ENCODE peak calls at places on chromosomes 5 and 9, in nine cellular contexts. M, A, X, Q, C, G, O, W and R are unnamed samples.

GRCh38 chr5:135715267-135716050 is 119.0 kb upstream of the SLC25A48 start:
- DNase-seq in M (no peak), A (no peak), X (no peak), Q (no peak), C (no peak), G (no peak), O (no peak), W (no peak), R (no peak)

GRCh38 chr9:133475292-133475941 is 3.5 kb downstream of the SLC2A6 start:
- DNase-seq in M (no peak), A (no peak), X (no peak), Q (no peak), C (no peak), G (no peak), O (no peak), W (no peak), R (no peak)

GRCh38 chr5:152271420-152271819 is 133.7 kb downstream of the NMUR2 start:
- DNase-seq in M (peak), A (peak), X (no peak), Q (no peak), C (no peak), G (peak), O (no peak), W (no peak), R (no peak)

GRCh38 chr5:66041612-66042011 is 102.5 kb upstream of the SREK1 start:
- DNase-seq in M (no peak), A (no peak), X (no peak), Q (no peak), C (no peak), G (no peak), O (peak), W (no peak), R (no peak)

GRCh38 chr5:172713113-172713808 is 57.7 kb downstream of the DUSP1 start:
- DNase-seq in M (peak), A (peak), X (peak), Q (peak), C (no peak), G (peak), O (no peak), W (peak), R (peak)

GRCh38 chr5:90506221-90506620 is 23.2 kb downstream of the LYSMD3 start:
- DNase-seq in M (no peak), A (no peak), X (no peak), Q (no peak), C (no peak), G (no peak), O (no peak), W (no peak), R (no peak)

GRCh38 chr9:6915635-6916034 is 157.9 kb downstream of the KDM4C start:
- DNase-seq in M (no peak), A (no peak), X (no peak), Q (no peak), C (no peak), G (no peak), O (no peak), W (no peak), R (no peak)

GRCh38 chr5:96067902-96068614 is 106.4 kb upstream of the ELL2 start:
- DNase-seq in M (peak), A (peak), X (no peak), Q (no peak), C (no peak), G (no peak), O (peak), W (peak), R (no peak)

GRCh38 chr9:117546894-117547293 is 132.0 kb upstream of the ASTN2 start:
- DNase-seq in M (peak), A (no peak), X (no peak), Q (no peak), C (no peak), G (peak), O (no peak), W (peak), R (no peak)

GRCh38 chr9:84953797-84954695 is 284.5 kb downstream of the NTRK2 start:
- DNase-seq in M (peak), A (peak), X (peak), Q (peak), C (peak), G (peak), O (peak), W (peak), R (peak)

GRCh38 chr9:20872340-20872977 is 159.0 kb downstream of the HACD4 start:
- DNase-seq in M (no peak), A (no peak), X (no peak), Q (no peak), C (no peak), G (no peak), O (peak), W (no peak), R (no peak)

GRCh38 chr5:115773010-115773580 is 43.4 kb downstream of the CDO1 start:
- DNase-seq in M (no peak), A (peak), X (peak), Q (no peak), C (no peak), G (no peak), O (no peak), W (no peak), R (no peak)

GRCh38 chr5:160289721-160290120 is 22.6 kb downstream of the CCNJL start:
- DNase-seq in M (no peak), A (no peak), X (no peak), Q (no peak), C (no peak), G (peak), O (no peak), W (no peak), R (peak)

GRCh38 chr5:38845555-38846378 is at the start of gene OSMR:
- DNase-seq in M (peak), A (peak), X (peak), Q (peak), C (peak), G (peak), O (peak), W (peak), R (peak)

GRCh38 chr9:130226112-130226511 is 39.4 kb upstream of the HMCN2 start:
- DNase-seq in M (no peak), A (no peak), X (no peak), Q (no peak), C (no peak), G (no peak), O (no peak), W (no peak), R (no peak)

GRCh38 chr9:98709968-98710965 is 1.5 kb upstream of the GABBR2 start:
- DNase-seq in M (peak), A (no peak), X (no peak), Q (no peak), C (no peak), G (no peak), O (peak), W (no peak), R (peak)

GRCh38 chr5:165919196-165919595 is 2372.2 kb upstream of the WWC1 start:
- DNase-seq in M (no peak), A (no peak), X (no peak), Q (no peak), C (no peak), G (no peak), O (no peak), W (no peak), R (no peak)

GRCh38 chr9:16459421-16460148 is 410.9 kb downstream of the BNC2 start:
- DNase-seq in M (no peak), A (no peak), X (no peak), Q (no peak), C (no peak), G (no peak), O (peak), W (no peak), R (no peak)

GRCh38 chr5:159947708-159948358 is 31.6 kb downstream of the ADRA1B start:
- DNase-seq in M (peak), A (no peak), X (no peak), Q (no peak), C (no peak), G (no peak), O (peak), W (peak), R (no peak)

GRCh38 chr9:34891386-34891785 is 66.7 kb upstream of the PHF24 start:
- DNase-seq in M (no peak), A (no peak), X (no peak), Q (no peak), C (no peak), G (no peak), O (no peak), W (no peak), R (no peak)

GRCh38 chr5:62144395-62145022 is 161.5 kb upstream of the KIF2A start:
- DNase-seq in M (no peak), A (no peak), X (no peak), Q (no peak), C (no peak), G (peak), O (no peak), W (no peak), R (no peak)

GRCh38 chr9:122944960-122945888 is 4.4 kb downstream of the RABGAP1 start:
- DNase-seq in M (no peak), A (no peak), X (no peak), Q (no peak), C (no peak), G (no peak), O (peak), W (no peak), R (no peak)

GRCh38 chr9:122940603-122941559 is at the start of gene RABGAP1:
- DNase-seq in M (peak), A (peak), X (peak), Q (peak), C (peak), G (peak), O (peak), W (peak), R (peak)

GRCh38 chr9:122939611-122940010 is 1.2 kb upstream of the RABGAP1 start:
- DNase-seq in M (no peak), A (no peak), X (no peak), Q (no peak), C (no peak), G (no peak), O (no peak), W (no peak), R (no peak)

GRCh38 chr9:122936883-122937282 is 3.9 kb upstream of the RABGAP1 start:
- DNase-seq in M (no peak), A (no peak), X (no peak), Q (no peak), C (no peak), G (no peak), O (no peak), W (no peak), R (no peak)

GRCh38 chr9:122941560-122942234 is 877 bp downstream of the RABGAP1 start:
- DNase-seq in M (no peak), A (no peak), X (no peak), Q (no peak), C (no peak), G (no peak), O (peak), W (no peak), R (no peak)
- H3K4me3 ChIP-seq in M (peak), A (peak), X (peak), Q (peak), C (peak), G (peak), O (peak), W (peak), R (peak)

GRCh38 chr5:127923804-127924570 is 159.6 kb upstream of the SLC12A2 start:
- DNase-seq in M (no peak), A (no peak), X (no peak), Q (no peak), C (no peak), G (peak), O (no peak), W (no peak), R (no peak)

GRCh38 chr5:127924606-127925005 is 159.0 kb upstream of the SLC12A2 start:
- DNase-seq in M (no peak), A (no peak), X (no peak), Q (no peak), C (no peak), G (no peak), O (no peak), W (no peak), R (no peak)

GRCh38 chr5:127926974-127927373 is 156.6 kb upstream of the SLC12A2 start:
- DNase-seq in M (no peak), A (no peak), X (no peak), Q (no peak), C (no peak), G (no peak), O (no peak), W (no peak), R (no peak)

GRCh38 chr5:127928053-127928452 is 155.5 kb upstream of the SLC12A2 start:
- DNase-seq in M (no peak), A (no peak), X (no peak), Q (no peak), C (no peak), G (no peak), O (no peak), W (no peak), R (no peak)

DNA sequence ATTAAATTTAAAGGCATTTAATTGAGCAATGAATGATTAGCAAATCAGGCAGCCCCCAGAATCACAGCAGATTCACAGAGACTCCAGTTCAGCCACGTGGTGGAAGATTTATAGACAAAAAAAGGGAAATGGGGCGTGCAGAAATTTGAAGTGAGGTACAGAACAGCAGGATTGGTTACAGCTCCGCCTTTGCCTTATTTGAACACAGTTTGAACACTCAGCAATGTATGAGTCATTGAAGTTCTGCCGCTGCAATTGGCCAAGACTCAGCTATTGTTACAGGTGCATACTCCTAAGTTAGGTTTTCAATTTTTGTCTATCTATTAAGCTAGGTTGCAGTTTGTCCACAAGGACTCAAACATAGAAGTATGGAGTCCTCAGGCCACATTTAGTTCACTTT is 157.7 kb upstream of the SLC12A2 start:
- DNase-seq in M (no peak), A (no peak), X (no peak), Q (no peak), C (no peak), G (peak), O (no peak), W (no peak), R (no peak)
- TF ChIP-seq CTCF in M (no peak), A (no peak), X (no peak), Q (no peak), C (no peak), G (no peak), O (no peak), W (no peak), R (no peak)

GRCh38 chr9:71767421-71768321 is 642 bp downstream of the CEMIP2 start:
- DNase-seq in M (no peak), A (peak), X (no peak), Q (peak), C (no peak), G (peak), O (peak), W (peak), R (peak)
- TF ChIP-seq POLR2A in M (no peak), A (no peak), X (no peak), Q (no peak), C (no peak), G (no peak), O (no peak), W (peak), R (no peak)

DNA sequence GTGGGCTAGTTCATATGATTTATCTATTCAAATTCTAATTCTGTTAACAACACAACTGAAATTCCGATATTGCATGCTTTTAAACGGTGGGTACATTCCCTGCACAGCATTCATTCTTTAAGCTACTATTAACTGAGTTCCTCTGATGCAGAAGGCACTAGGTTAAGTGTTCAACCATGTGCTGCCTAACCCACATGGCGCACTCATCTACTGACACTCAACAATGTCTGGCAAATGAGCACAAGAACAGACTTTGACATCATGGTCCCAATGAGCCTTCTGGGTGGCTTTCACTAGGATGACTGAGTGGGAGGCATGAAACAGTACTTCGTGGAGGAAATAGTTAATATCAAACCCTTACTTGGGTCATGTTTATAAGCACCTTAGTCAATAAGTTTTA is 10.2 kb downstream of the NREP start:
- DNase-seq in M (no peak), A (no peak), X (no peak), Q (no peak), C (no peak), G (no peak), O (no peak), W (no peak), R (no peak)
- H3K4me3 ChIP-seq in M (no peak), A (no peak), X (no peak), Q (no peak), C (no peak), G (no peak), O (no peak), W (no peak), R (no peak)

GRCh38 chr5:53071738-53072137 is 37.8 kb downstream of the MOCS2 start:
- DNase-seq in M (no peak), A (peak), X (no peak), Q (no peak), C (no peak), G (no peak), O (peak), W (no peak), R (no peak)
- TF ChIP-seq CTCF in M (no peak), A (no peak), X (no peak), Q (no peak), C (no peak), G (no peak), O (peak), W (no peak), R (no peak)

GRCh38 chr5:140700177-140701144 is at the start of gene ZMAT2:
- DNase-seq in M (peak), A (peak), X (peak), Q (peak), C (peak), G (peak), O (peak), W (peak), R (peak)
- TF ChIP-seq POLR2A in M (peak), A (peak), X (peak), Q (peak), C (peak), G (no peak), O (peak), W (peak), R (no peak)

DNA sequence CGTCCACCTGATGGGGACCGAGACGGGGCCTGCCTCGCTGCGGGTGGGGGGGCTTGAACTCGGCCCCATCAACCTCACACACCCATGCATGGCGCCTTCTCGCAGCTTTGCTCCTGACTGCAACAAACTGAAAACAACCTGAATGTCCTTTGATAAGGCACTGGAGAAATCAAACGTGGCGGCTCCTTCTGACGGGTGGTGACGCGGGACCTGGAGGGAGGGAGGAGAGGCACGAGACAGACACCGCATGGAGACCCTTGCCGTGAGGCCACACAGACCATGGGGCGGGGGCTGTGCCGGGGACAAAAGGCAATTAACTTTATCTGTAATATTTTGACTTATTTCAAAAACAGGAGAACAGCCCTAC is 48.6 kb downstream of the NACC2 start:
- DNase-seq in M (no peak), A (no peak), X (no peak), Q (no peak), C (no peak), G (no peak), O (no peak), W (no peak), R (no peak)
- H3K4me3 ChIP-seq in M (no peak), A (no peak), X (no peak), Q (no peak), C (no peak), G (peak), O (no peak), W (no peak), R (no peak)